ENCODE peak calls at places on chromosome 18, in nine cellular contexts. Q, B, V, P, X, Z, E, D and K are unnamed samples.
A peak's percentile ranks its signal among the peaks of the same experiment; 100 is the strongest.

GRCh38 chr18:6013101-6013790 is 117.9 kb upstream of the TMEM200C start:
- DNase-seq in Q (no peak), B (no peak), V (no peak), P (no peak), X (no peak), Z (peak; percentile 54), E (no peak), D (no peak), K (peak; percentile 18)

GRCh38 chr18:38956068-38956467 is 1390.5 kb upstream of the CELF4 start:
- DNase-seq in Q (no peak), B (no peak), V (no peak), P (no peak), X (no peak), Z (no peak), E (no peak), D (no peak), K (no peak)

GRCh38 chr18:6679201-6679600 is 50.3 kb upstream of the ARHGAP28 start:
- DNase-seq in Q (no peak), B (no peak), V (no peak), P (no peak), X (no peak), Z (no peak), E (no peak), D (no peak), K (no peak)

GRCh38 chr18:6401687-6402086 is 13.0 kb downstream of the L3MBTL4 start:
- DNase-seq in Q (no peak), B (no peak), V (peak; percentile 75), P (no peak), X (no peak), Z (no peak), E (no peak), D (no peak), K (no peak)

GRCh38 chr18:59453468-59453961 is 94.5 kb upstream of the LMAN1 start:
- DNase-seq in Q (peak; percentile 4), B (no peak), V (no peak), P (no peak), X (no peak), Z (no peak), E (no peak), D (no peak), K (no peak)

GRCh38 chr18:22550861-22551260 is 133.1 kb upstream of the CTAGE1 start:
- DNase-seq in Q (no peak), B (no peak), V (no peak), P (no peak), X (no peak), Z (no peak), E (no peak), D (no peak), K (peak; percentile 40)

GRCh38 chr18:59818769-59819168 is 81.0 kb upstream of the PMAIP1 start:
- DNase-seq in Q (no peak), B (no peak), V (no peak), P (no peak), X (no peak), Z (no peak), E (no peak), D (no peak), K (no peak)

GRCh38 chr18:1884623-1885022 is 686.7 kb downstream of the METTL4 start:
- DNase-seq in Q (no peak), B (no peak), V (no peak), P (no peak), X (no peak), Z (no peak), E (no peak), D (no peak), K (no peak)

GRCh38 chr18:23207191-23207955 is 72.1 kb downstream of the CABLES1 start:
- DNase-seq in Q (peak; percentile 19), B (no peak), V (no peak), P (no peak), X (no peak), Z (peak; percentile 68), E (no peak), D (no peak), K (no peak)

GRCh38 chr18:33578371-33579146 is 540 bp downstream of the ASXL3 start:
- DNase-seq in Q (no peak), B (peak; percentile 15), V (peak; percentile 73), P (peak; percentile 33), X (peak; percentile 68), Z (no peak), E (no peak), D (peak; percentile 23), K (no peak)

GRCh38 chr18:49052891-49053644 is 102.3 kb upstream of the SMAD7 start:
- DNase-seq in Q (no peak), B (peak; percentile 57), V (no peak), P (no peak), X (no peak), Z (peak; percentile 97), E (no peak), D (no peak), K (peak; percentile 69)

GRCh38 chr18:14930076-14930475 is 182.1 kb downstream of the ANKRD30B start:
- DNase-seq in Q (no peak), B (no peak), V (no peak), P (no peak), X (no peak), Z (no peak), E (no peak), D (no peak), K (no peak)
- H3K4me1 ChIP-seq in Q (no peaks in the 10 kb centered on the region), B (no peaks in the 10 kb centered on the region), V (no peaks in the 10 kb centered on the region), P (peaks cover 3% of the 10 kb centered on the region), X (no peaks in the 10 kb centered on the region), Z (no peaks in the 10 kb centered on the region), E (no peaks in the 10 kb centered on the region), D (no peaks in the 10 kb centered on the region), K (no peaks in the 10 kb centered on the region)

GRCh38 chr18:58315739-58316215 is 271.8 kb downstream of the NEDD4L start:
- DNase-seq in Q (no peak), B (no peak), V (no peak), P (peak; percentile 36), X (no peak), Z (no peak), E (no peak), D (no peak), K (peak; percentile 83)
- H3K27ac ChIP-seq in Q (no peak overlapping the region), B (no peak overlapping the region), V (no peak overlapping the region), P (peak overlapping the region; percentile 82), X (no peak overlapping the region), Z (no peak overlapping the region), E (no peak overlapping the region), D (no peak overlapping the region), K (peak overlapping the region; percentile 6)

GRCh38 chr18:3449702-3450357 is at the start of gene TGIF1:
- DNase-seq in Q (peak; percentile 84), B (peak; percentile 86), V (peak; percentile 85), P (peak; percentile 83), X (peak; percentile 93), Z (peak; percentile 77), E (no peak), D (peak; percentile 85), K (peak; percentile 81)

GRCh38 chr18:3447035-3447894 is 2.7 kb upstream of the TGIF1 start:
- DNase-seq in Q (no peak), B (peak; percentile 78), V (no peak), P (peak; percentile 27), X (peak; percentile 83), Z (peak; percentile 62), E (no peak), D (peak; percentile 67), K (peak; percentile 72)

GRCh38 chr18:3448845-3449701 is 899 bp upstream of the TGIF1 start:
- DNase-seq in Q (peak; percentile 86), B (peak; percentile 91), V (peak; percentile 83), P (peak; percentile 83), X (peak; percentile 96), Z (peak; percentile 90), E (peak; percentile 86), D (peak; percentile 76), K (peak; percentile 91)

GRCh38 chr18:3450358-3451107 is 561 bp downstream of the TGIF1 start:
- DNase-seq in Q (peak; percentile 72), B (peak; percentile 77), V (peak; percentile 69), P (peak; percentile 70), X (peak; percentile 93), Z (peak; percentile 73), E (no peak), D (peak; percentile 75), K (peak; percentile 43)

GRCh38 chr18:3447895-3448844 is 1.8 kb upstream of the TGIF1 start:
- DNase-seq in Q (peak; percentile 95), B (peak; percentile 99), V (peak; percentile 98), P (peak; percentile 95), X (peak; percentile 96), Z (peak; percentile 96), E (peak; percentile 95), D (peak; percentile 93), K (peak; percentile 95)
- TF ChIP-seq CTCF in Q (peak; percentile 19), B (peak; percentile 15), V (peak; percentile 10), P (peak; percentile 9), X (peak; percentile 34), Z (peak; percentile 24), E (no peak), D (no peak), K (peak; percentile 50)

DNA sequence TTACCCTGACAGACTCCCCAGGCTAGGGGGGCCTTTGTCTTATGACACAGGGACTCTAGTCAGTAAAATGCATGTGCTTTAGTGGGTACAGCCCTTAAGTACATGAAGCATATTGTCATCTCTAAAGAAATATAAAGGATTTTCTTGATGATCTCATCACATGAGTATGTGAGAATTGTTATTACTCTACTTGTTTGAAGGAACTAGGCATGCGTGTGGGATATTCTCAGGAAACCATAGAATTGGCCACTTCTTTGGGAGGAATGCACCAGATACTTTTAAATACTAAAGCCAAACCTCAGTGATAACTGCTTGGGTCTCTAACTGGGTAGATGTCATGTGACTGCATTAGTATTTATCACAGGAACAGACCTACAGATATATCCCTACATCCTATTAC is 35.3 kb downstream of the MAPRE2 start:
- DNase-seq in Q (no peak), B (peak; percentile 50), V (no peak), P (no peak), X (no peak), Z (peak; percentile 84), E (no peak), D (no peak), K (peak; percentile 71)
- H3K4me1 ChIP-seq in Q (peaks cover 24% of the 10 kb centered on the region), B (no peaks in the 10 kb centered on the region), V (peaks cover 4% of the 10 kb centered on the region), P (peaks cover 100% of the 10 kb centered on the region), X (peaks cover 12% of the 10 kb centered on the region), Z (peaks cover 5% of the 10 kb centered on the region), E (no peaks in the 10 kb centered on the region), D (no peaks in the 10 kb centered on the region), K (peaks cover 10% of the 10 kb centered on the region)

GRCh38 chr18:13175266-13175665 is 43.3 kb upstream of the LDLRAD4 start:
- DNase-seq in Q (no peak), B (no peak), V (no peak), P (no peak), X (no peak), Z (no peak), E (no peak), D (no peak), K (no peak)

GRCh38 chr18:13175754-13176210 is 42.8 kb upstream of the LDLRAD4 start:
- DNase-seq in Q (peak; percentile 3), B (no peak), V (no peak), P (no peak), X (no peak), Z (no peak), E (no peak), D (no peak), K (no peak)

GRCh38 chr18:13178197-13178596 is 40.4 kb upstream of the LDLRAD4 start:
- DNase-seq in Q (no peak), B (no peak), V (no peak), P (no peak), X (no peak), Z (no peak), E (no peak), D (no peak), K (no peak)

GRCh38 chr18:13178976-13179375 is 39.6 kb upstream of the LDLRAD4 start:
- DNase-seq in Q (no peak), B (no peak), V (no peak), P (no peak), X (no peak), Z (peak; percentile 27), E (no peak), D (no peak), K (no peak)

GRCh38 chr18:13176847-13177246 is 41.7 kb upstream of the LDLRAD4 start:
- DNase-seq in Q (no peak), B (no peak), V (no peak), P (no peak), X (no peak), Z (no peak), E (no peak), D (no peak), K (no peak)
- H3K27ac ChIP-seq in Q (no peak overlapping the region), B (no peak overlapping the region), V (no peak overlapping the region), P (no peak overlapping the region), X (no peak overlapping the region), Z (no peak overlapping the region), E (no peak overlapping the region), D (no peak overlapping the region), K (no peak overlapping the region)